ENCODE peak calls at places on chromosomes 4 and X, in six cellular contexts. T is left ventricle myocardium superior; H is left cardiac atrium; C is gastroesophageal sphincter; B is naive B cell; N is activated CD8-positive, alpha-beta T cell treated with anti-CD3 and anti-CD28 coated beads for 36 hours. P is an unnamed sample.

GRCh38 chrX:32530802-32531403 is 680.4 kb downstream of the DMD start:
- ATAC-seq in T (no peak), N (no peak), B (no peak), C (no peak), H (no peak), P (no peak)

GRCh38 chrX:114959729-114960128 is 57.7 kb downstream of the IL13RA2 start:
- ATAC-seq in B (no peak), H (no peak), N (no peak), C (no peak), T (no peak), P (no peak)

GRCh38 chr4:176538217-176538925 is 218.6 kb downstream of the SPCS3 start:
- ATAC-seq in H (no peak), T (no peak), C (peak; percentile 63), B (no peak), N (no peak), P (no peak)

GRCh38 chr4:42750091-42750490 is 93.2 kb upstream of the ATP8A1 start:
- ATAC-seq in B (peak; percentile 93), T (peak; percentile 72), N (peak; percentile 68), H (peak; percentile 69), C (no peak), P (peak; percentile 64)

GRCh38 chr4:149176019-149176418 is 639.6 kb downstream of the IQCM start:
- ATAC-seq in B (no peak), C (no peak), T (no peak), H (no peak), N (no peak), P (no peak)

GRCh38 chr4:168433576-168433975 is 46.7 kb downstream of the DDX60L start:
- ATAC-seq in B (no peak), C (no peak), N (no peak), H (no peak), T (no peak), P (no peak)

GRCh38 chr4:140497428-140497775 is 691 bp downstream of the MGAT4D start:
- ATAC-seq in T (no peak), B (no peak), N (no peak), C (no peak), H (no peak), P (no peak)

GRCh38 chrX:55041514-55041913 is 10.7 kb upstream of the ALAS2 start:
- ATAC-seq in H (no peak), N (no peak), C (no peak), B (no peak), T (no peak), P (no peak)

GRCh38 chr4:766559-767283 is 59.2 kb downstream of the CPLX1 start:
- ATAC-seq in C (no peak), H (no peak), T (no peak), N (no peak), B (no peak), P (no peak)

GRCh38 chrX:131330735-131331134 is 41.6 kb upstream of the IGSF1 start:
- ATAC-seq in T (no peak), N (no peak), C (no peak), B (no peak), H (no peak), P (no peak)

GRCh38 chr4:176340871-176341685 is 21.3 kb downstream of the SPCS3 start:
- ATAC-seq in H (peak; percentile 53), N (peak; percentile 65), T (peak; percentile 38), B (no peak), C (no peak), P (peak; percentile 34)

GRCh38 chr4:146051724-146052396 is 113.2 kb upstream of the ZNF827 start:
- ATAC-seq in N (no peak), C (no peak), H (peak; percentile 68), B (no peak), T (no peak), P (no peak)

GRCh38 chrX:129540725-129541184 is 696 bp downstream of the OCRL start:
- ATAC-seq in T (peak; percentile 59), B (peak; percentile 14), N (no peak), H (peak; percentile 67), C (peak; percentile 63), P (peak; percentile 31)

GRCh38 chr4:171812377-171813194 is 618 bp upstream of the GALNTL6 start:
- ATAC-seq in B (peak; percentile 30), N (no peak), T (no peak), H (no peak), C (peak; percentile 29), P (peak; percentile 63)

GRCh38 chr4:81538712-81539432 is 67.2 kb upstream of the RASGEF1B start:
- ATAC-seq in T (no peak), B (peak; percentile 34), N (no peak), H (peak; percentile 37), C (no peak), P (no peak)

GRCh38 chr4:683982-684571 is 4.9 kb downstream of the SLC49A3 start:
- ATAC-seq in B (peak; percentile 15), N (peak; percentile 22), T (peak; percentile 31), H (peak; percentile 4), C (no peak), P (no peak)

GRCh38 chr4:113559947-113560346 is 201.6 kb downstream of the CAMK2D start:
- ATAC-seq in C (no peak), B (no peak), N (no peak), H (no peak), T (no peak), P (no peak)

GRCh38 chr4:168019019-168019651 is 73.2 kb upstream of the ANXA10 start:
- ATAC-seq in B (no peak), H (no peak), N (no peak), C (no peak), T (no peak), P (no peak)

GRCh38 chrX:97471071-97471470 is 587.4 kb downstream of the RPA4 start:
- ATAC-seq in B (no peak), H (no peak), N (peak; percentile 37), T (no peak), C (no peak), P (no peak)

GRCh38 chr4:95596676-95597075 is 47.9 kb upstream of the UNC5C start:
- ATAC-seq in B (no peak), H (no peak), C (no peak), N (no peak), T (no peak), P (no peak)

GRCh38 chr4:83753260-83753659 is 217.4 kb downstream of the GPAT3 start:
- ATAC-seq in B (no peak), T (no peak), N (no peak), C (no peak), H (no peak), P (no peak)

GRCh38 chr4:48027653-48028052 is 11.1 kb downstream of the NIPAL1 start:
- ATAC-seq in N (peak; percentile 85), C (no peak), B (no peak), H (no peak), T (no peak), P (no peak)

GRCh38 chr4:83247415-83248357 is 36.9 kb downstream of the COQ2 start:
- ATAC-seq in C (no peak), T (no peak), B (no peak), N (no peak), H (no peak), P (peak; percentile 12)

GRCh38 chr4:78079701-78080430 is 22.7 kb downstream of the FRAS1 start:
- ATAC-seq in N (no peak), C (no peak), B (no peak), H (no peak), T (no peak), P (no peak)

GRCh38 chr4:115491686-115492085 is 378.3 kb upstream of the NDST4 start:
- ATAC-seq in C (no peak), B (no peak), N (no peak), T (no peak), H (no peak), P (no peak)

GRCh38 chr4:17712166-17712565 is 69.3 kb downstream of the FAM184B start:
- ATAC-seq in B (no peak), H (no peak), C (no peak), T (no peak), N (no peak), P (no peak)

GRCh38 chrX:129934461-129934860 is 28.5 kb downstream of the UTP14A start:
- ATAC-seq in C (no peak), T (no peak), N (no peak), B (no peak), H (no peak), P (no peak)

P was measured in stimulated activated memory B cell treated with anti-CD40 and anti-IgM and Interleukin-4, amounts not matched to agents 10 μg/mL and 1 μg/mL and 100 μg/mL, for 72 hours.